ENCODE peak calls at places on chromosomes 6 and 20, in five cellular contexts. A is pancreas, F is astrocyte, K is PC-3, L is mammary epithelial cell. X is an unnamed sample.

GRCh38 chr6:160974304-160974771 is 17.2 kb upstream of the MAP3K4 start:
- DNase-seq in A (peak; percentile 21), F (peak; percentile 95), K (no peak), L (peak; percentile 98), X (peak; percentile 56)

GRCh38 chr6:102127253-102127652 is 733.7 kb downstream of the GRIK2 start:
- DNase-seq in A (no peak), F (no peak), K (no peak), L (no peak), X (no peak)

GRCh38 chr6:41040911-41041536 is 1.2 kb upstream of the TSPO2 start:
- DNase-seq in A (no peak), F (no peak), K (no peak), L (no peak), X (no peak)

GRCh38 chr6:136989591-136990578 is 54.9 kb downstream of the IL20RA start:
- DNase-seq in A (no peak), F (no peak), K (no peak), L (no peak), X (no peak)

GRCh38 chr6:958531-958930 is 265.6 kb upstream of the EXOC2 start:
- DNase-seq in A (no peak), F (peak; percentile 69), K (peak; percentile 27), L (peak; percentile 6), X (no peak)

GRCh38 chr6:101080597-101080996 is 199.5 kb upstream of the ASCC3 start:
- DNase-seq in A (no peak), F (peak; percentile 45), K (peak; percentile 89), L (peak; percentile 87), X (no peak)

GRCh38 chr20:8690074-8690473 is 378.8 kb upstream of the PLCB4 start:
- DNase-seq in A (no peak), F (no peak), K (no peak), L (no peak), X (no peak)

GRCh38 chr6:7047071-7047470 is 60.7 kb upstream of the RREB1 start:
- DNase-seq in A (no peak), F (no peak), K (no peak), L (no peak), X (no peak)

GRCh38 chr20:5131502-5131901 is 4.7 kb downstream of the CDS2 start:
- DNase-seq in A (no peak), F (no peak), K (no peak), L (no peak), X (no peak)

GRCh38 chr20:51449498-51450220 is 92.9 kb downstream of the NFATC2 start:
- DNase-seq in A (no peak), F (no peak), K (no peak), L (no peak), X (no peak)

GRCh38 chr6:104604643-104605042 is 255.1 kb downstream of the HACE1 start:
- DNase-seq in A (no peak), F (no peak), K (no peak), L (no peak), X (no peak)

GRCh38 chr6:88538849-88539571 is 372.9 kb upstream of the CNR1 start:
- DNase-seq in A (no peak), F (no peak), K (no peak), L (no peak), X (no peak)

GRCh38 chr6:88532241-88532860 is 366.2 kb upstream of the CNR1 start:
- DNase-seq in A (no peak), F (no peak), K (no peak), L (no peak), X (no peak)

GRCh38 chr6:88535296-88535695 is 369.1 kb upstream of the CNR1 start:
- DNase-seq in A (no peak), F (no peak), K (no peak), L (no peak), X (no peak)

GRCh38 chr6:88536056-88536455 is 369.9 kb upstream of the CNR1 start:
- DNase-seq in A (no peak), F (no peak), K (no peak), L (no peak), X (no peak)

DNA sequence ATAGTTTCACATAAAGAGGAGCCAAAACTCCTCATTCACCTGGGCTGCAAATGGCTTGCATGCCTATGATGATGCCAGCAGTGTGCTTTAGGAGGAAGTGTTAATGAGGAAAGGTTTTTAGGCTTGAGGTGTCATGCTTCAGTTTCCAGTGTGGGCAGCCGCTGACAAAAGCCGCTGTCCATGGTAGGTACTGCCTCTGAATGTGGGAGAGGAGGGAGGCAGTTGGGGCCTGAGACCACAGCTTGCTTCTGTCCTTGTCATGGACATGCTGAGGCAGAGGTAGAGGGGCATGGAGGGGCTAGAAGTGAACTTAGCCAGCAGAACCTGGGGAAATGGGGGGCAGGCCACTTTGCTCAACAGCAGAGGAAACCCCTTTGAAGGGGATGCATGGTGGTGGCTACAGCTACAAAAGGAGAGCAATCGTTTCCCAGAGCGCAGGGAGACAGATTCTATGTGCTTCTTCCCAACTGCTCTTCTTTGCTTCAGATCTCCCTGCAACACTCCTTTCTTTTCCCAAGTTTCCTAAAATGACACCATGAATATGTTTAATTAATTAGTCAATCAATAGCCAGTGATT is 372.1 kb upstream of the CNR1 start:
- DNase-seq in A (no peak), F (peak; percentile 3), K (peak; percentile 6), L (no peak), X (no peak)
- H3K27me3 ChIP-seq in A (no peaks in the 10 kb centered on the region), F (no peaks in the 10 kb centered on the region), K (peaks cover 27% of the 10 kb centered on the region), L (peaks cover 1% of the 10 kb centered on the region), X (no peaks in the 10 kb centered on the region)

GRCh38 chr20:48719598-48720255 is 108.1 kb downstream of the PREX1 start:
- DNase-seq in A (no peak), F (no peak), K (no peak), L (no peak), X (no peak)
- H3K27ac ChIP-seq in A (no peak overlapping the region), F (no peak overlapping the region), K (no peak overlapping the region), L (no peak overlapping the region), X (no peak overlapping the region)

GRCh38 chr6:43493230-43493629 is 15.9 kb downstream of the TJAP1 start:
- DNase-seq in A (no peak), F (no peak), K (no peak), L (no peak), X (no peak)
- H3K4me1 ChIP-seq in A (no peaks in the 10 kb centered on the region), F (peaks cover 45% of the 10 kb centered on the region), K (peaks cover 4% of the 10 kb centered on the region), L (peaks cover 80% of the 10 kb centered on the region), X (no peaks in the 10 kb centered on the region)

DNA sequence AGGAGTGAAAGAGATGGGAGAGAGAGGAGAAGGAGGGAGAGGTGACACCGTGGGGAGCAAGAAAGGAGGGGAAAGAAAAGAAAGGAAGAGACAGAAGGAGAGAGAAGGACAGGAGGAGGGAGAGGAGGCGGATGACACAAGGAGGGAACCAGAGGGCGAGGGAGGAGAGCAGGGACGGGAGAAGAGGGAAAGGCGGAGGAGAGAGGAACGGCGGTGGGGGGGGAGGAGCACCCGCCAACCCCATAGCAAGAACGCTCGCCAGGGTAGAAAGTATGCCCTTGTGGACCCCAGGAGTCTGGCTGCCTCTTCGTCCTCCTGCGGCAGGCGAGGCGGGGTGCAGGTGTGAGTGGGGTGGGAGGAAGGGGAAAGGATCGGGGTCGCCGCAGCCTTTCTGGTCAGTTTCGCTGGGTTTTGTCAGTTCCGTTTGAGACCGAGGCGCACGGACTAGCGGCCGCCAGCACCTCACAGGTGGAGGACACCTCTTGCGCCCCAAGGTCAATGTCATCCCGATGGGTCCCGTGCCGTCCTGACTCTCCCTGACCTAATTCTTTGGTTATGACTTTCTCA is 4.4 kb upstream of the INSM1 start:
- DNase-seq in A (no peak), F (no peak), K (no peak), L (no peak), X (no peak)
- H3K27me3 ChIP-seq in A (peaks cover 34% of the 10 kb centered on the region), F (peaks cover 57% of the 10 kb centered on the region), K (peaks cover 63% of the 10 kb centered on the region), L (peaks cover 55% of the 10 kb centered on the region), X (peaks cover 75% of the 10 kb centered on the region)

GRCh38 chr6:166478782-166479592 is 96.2 kb upstream of the MPC1 start:
- DNase-seq in A (no peak), F (no peak), K (no peak), L (no peak), X (no peak)
- H3K27ac ChIP-seq in A (no peak overlapping the region), F (no peak overlapping the region), K (no peak overlapping the region), L (no peak overlapping the region), X (no peak overlapping the region)

GRCh38 chr6:56862415-56863175 is 92.3 kb upstream of the BEND6 start:
- DNase-seq in A (no peak), F (peak; percentile 63), K (no peak), L (peak; percentile 27), X (no peak)

GRCh38 chr6:56866917-56867522 is 87.9 kb upstream of the BEND6 start:
- DNase-seq in A (no peak), F (no peak), K (peak; percentile 81), L (peak; percentile 24), X (no peak)

GRCh38 chr6:56863366-56863765 is 91.5 kb upstream of the BEND6 start:
- DNase-seq in A (no peak), F (peak; percentile 67), K (peak; percentile 59), L (peak; percentile 83), X (no peak)

GRCh38 chr6:56865081-56865875 is 89.6 kb upstream of the BEND6 start:
- DNase-seq in A (no peak), F (no peak), K (no peak), L (peak; percentile 15), X (no peak)

DNA sequence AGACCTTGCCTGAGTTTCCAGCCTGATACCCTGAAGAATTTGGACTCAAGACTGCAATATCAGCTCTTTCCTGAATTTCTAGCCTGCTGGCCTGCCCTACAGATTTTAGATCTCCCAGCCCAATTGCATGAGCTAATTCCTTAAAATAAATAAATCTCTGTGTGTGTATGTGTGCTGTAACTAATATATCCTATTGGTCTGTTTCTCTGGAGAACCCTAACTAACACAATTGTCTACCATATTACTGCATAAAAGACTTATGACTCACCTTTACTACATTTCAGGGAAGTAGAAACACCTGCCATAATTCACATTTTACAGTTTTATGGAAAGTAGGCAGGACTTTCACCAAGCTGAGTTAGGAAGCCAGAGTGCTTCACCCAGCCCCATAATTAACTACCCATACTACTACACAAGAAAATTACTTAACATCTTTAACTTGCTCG is 90.7 kb upstream of the BEND6 start:
- DNase-seq in A (no peak), F (peak; percentile 39), K (peak; percentile 75), L (peak; percentile 39), X (no peak)
- H3K4me1 ChIP-seq in A (no peaks in the 10 kb centered on the region), F (peaks cover 43% of the 10 kb centered on the region), K (peaks cover 80% of the 10 kb centered on the region), L (peaks cover 67% of the 10 kb centered on the region), X (peaks cover 50% of the 10 kb centered on the region)

GRCh38 chr20:62563561-62563960 is 78.7 kb upstream of the SLCO4A1 start:
- DNase-seq in A (no peak), F (no peak), K (no peak), L (no peak), X (no peak)

GRCh38 chr20:62562831-62563230 is 79.5 kb upstream of the SLCO4A1 start:
- DNase-seq in A (no peak), F (no peak), K (no peak), L (no peak), X (no peak)

GRCh38 chr20:62560162-62560561 is 82.1 kb upstream of the SLCO4A1 start:
- DNase-seq in A (no peak), F (no peak), K (no peak), L (no peak), X (no peak)

GRCh38 chr20:62561948-62562347 is 80.4 kb upstream of the SLCO4A1 start:
- DNase-seq in A (no peak), F (no peak), K (no peak), L (no peak), X (no peak)

DNA sequence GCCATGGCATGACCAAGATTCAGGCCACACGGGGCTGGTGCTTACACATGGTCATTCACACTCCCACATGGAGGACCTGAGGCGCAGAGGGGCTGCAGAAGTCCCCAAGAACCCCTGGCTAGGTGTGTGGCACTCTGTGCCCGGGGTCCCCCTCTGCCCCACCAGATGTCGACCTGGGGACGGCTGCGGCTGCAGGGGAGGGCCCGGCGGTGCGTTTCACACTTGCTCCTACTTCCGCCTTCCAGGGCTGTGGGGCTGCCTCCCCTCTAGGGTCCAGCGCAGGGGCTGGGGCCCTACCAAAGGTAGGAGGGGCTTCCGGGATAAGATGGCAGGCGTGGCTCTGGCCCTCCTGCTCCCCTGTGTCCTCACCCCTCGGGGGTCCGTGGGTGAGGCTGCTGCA is 81.1 kb upstream of the SLCO4A1 start:
- DNase-seq in A (no peak), F (no peak), K (no peak), L (no peak), X (no peak)
- H3K27me3 ChIP-seq in A (peaks cover 13% of the 10 kb centered on the region), F (peaks cover 13% of the 10 kb centered on the region), K (peaks cover 16% of the 10 kb centered on the region), L (peaks cover 23% of the 10 kb centered on the region), X (no peaks in the 10 kb centered on the region)